ENCODE peak calls at places on chromosomes 5 and 9, in five cellular contexts. Z, Q, T, I and W are unnamed samples. For H3K4me1, the result is how much of the 10 kb centered on the place peaks cover.

GRCh38 chr5:67770431-67771025 is 445.0 kb upstream of the PIK3R1 start:
- DNase-seq in T (peak), I (no peak), Q (peak), Z (no peak), W (no peak)

GRCh38 chr9:16974436-16974835 is 104.0 kb upstream of the BNC2 start:
- DNase-seq in T (no peak), I (no peak), Z (no peak), Q (no peak), W (no peak)

GRCh38 chr5:78597068-78597857 is 51.3 kb downstream of the LHFPL2 start:
- DNase-seq in T (peak), Q (peak), I (no peak), Z (no peak), W (no peak)

GRCh38 chr9:136058152-136058483 is 37.0 kb downstream of the NACC2 start:
- DNase-seq in Z (no peak), T (no peak), I (no peak), Q (no peak), W (no peak)

GRCh38 chr9:72864327-72864726 is 88.5 kb downstream of the ALDH1A1 start:
- DNase-seq in I (no peak), Z (peak), T (no peak), Q (peak), W (no peak)

GRCh38 chr5:131379723-131380122 is 115.9 kb downstream of the CDC42SE2 start:
- DNase-seq in Z (no peak), I (no peak), T (peak), Q (no peak), W (peak)

GRCh38 chr5:131384616-131385214 is 120.9 kb downstream of the CDC42SE2 start:
- DNase-seq in I (no peak), Z (no peak), Q (peak), T (no peak), W (no peak)

GRCh38 chr5:111631328-111631727 is 119.0 kb upstream of the STARD4 start:
- DNase-seq in T (no peak), Z (no peak), Q (no peak), I (no peak), W (no peak)

GRCh38 chr5:142324377-142324870 is 397 bp downstream of the SPRY4 start:
- DNase-seq in I (no peak), Z (no peak), Q (peak), T (no peak), W (no peak)

GRCh38 chr9:108860354-108860753 is 1.7 kb upstream of the ACTL7A start:
- DNase-seq in I (no peak), Q (no peak), Z (no peak), T (peak), W (no peak)

GRCh38 chr9:87662808-87663528 is 63.0 kb upstream of the CTSL start:
- DNase-seq in T (peak), I (peak), Z (peak), Q (peak), W (no peak)

GRCh38 chr5:14397717-14398116 is 183.9 kb upstream of the OTULINL start:
- DNase-seq in T (peak), I (no peak), Q (peak), Z (no peak), W (no peak)

GRCh38 chr5:140821375-140822280 is at the start of gene PCDHA5:
- DNase-seq in Q (peak), I (no peak), T (peak), Z (peak), W (no peak)

GRCh38 chr5:43561346-43561745 is 4.5 kb upstream of the PAIP1 start:
- DNase-seq in Q (peak), T (no peak), I (no peak), Z (no peak), W (no peak)

DNA sequence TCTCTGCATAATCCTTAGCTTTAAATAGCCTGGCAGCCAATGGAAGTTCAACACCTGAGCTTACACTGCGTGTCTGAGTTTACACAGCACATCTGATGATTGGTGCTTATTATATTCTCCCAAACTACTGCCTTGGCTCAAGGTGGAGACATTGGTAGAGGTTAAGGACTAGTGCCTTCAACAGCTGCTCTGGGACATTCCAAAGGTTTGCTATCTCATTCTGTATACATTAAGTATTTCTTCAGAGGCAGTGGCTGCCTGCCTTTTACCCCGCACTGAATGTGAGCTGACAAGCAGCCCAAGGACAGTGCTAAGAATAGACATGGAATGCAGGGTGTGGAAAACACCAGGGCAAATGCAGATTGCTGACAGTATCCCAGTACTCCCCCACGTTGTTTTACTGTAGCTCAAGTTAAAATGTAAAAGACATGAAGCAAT is 1.6 kb downstream of the HSPB3 start:
- DNase-seq in I (no peak), Z (peak), T (peak), Q (peak), W (no peak)
- H3K4me1 ChIP-seq in I (under half), Z (under half), T (half or more), Q (half or more), W (under half)

GRCh38 chr9:36932198-36932597 is 101.9 kb downstream of the PAX5 start:
- DNase-seq in I (no peak), Q (no peak), T (no peak), Z (no peak), W (no peak)
- H3K4me1 ChIP-seq in I (under half), Q (under half), T (under half), Z (under half), W (under half)

GRCh38 chr5:96928931-96929708 is 6.8 kb upstream of the LNPEP start:
- DNase-seq in I (no peak), T (no peak), Z (no peak), Q (no peak), W (no peak)
- H3K4me1 ChIP-seq in I (under half), T (under half), Z (under half), Q (under half), W (under half)

DNA sequence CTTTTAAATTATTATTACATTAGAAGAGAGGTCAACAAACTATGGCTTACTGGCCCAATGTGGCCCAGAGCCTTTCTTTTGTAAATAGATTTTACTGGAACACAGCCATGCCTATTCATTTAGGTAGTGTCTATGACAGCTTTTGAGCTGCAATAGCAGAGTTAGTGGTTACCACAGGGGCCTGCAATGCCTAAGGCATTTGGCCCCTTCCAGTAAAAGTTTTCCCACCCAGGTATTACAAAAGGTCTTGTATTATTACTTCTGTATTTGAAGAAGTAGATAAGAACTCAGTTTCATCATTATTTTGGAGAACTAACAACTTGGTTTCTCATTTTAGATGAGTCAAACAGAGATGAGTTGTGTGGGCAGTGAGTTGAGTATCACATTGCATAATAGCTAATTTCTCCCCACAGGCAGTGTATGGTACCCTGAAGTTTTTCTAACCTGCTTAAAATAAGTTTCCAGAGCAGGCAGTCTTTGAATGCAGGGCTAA is 9.5 kb downstream of the MTRR start:
- DNase-seq in I (no peak), Z (no peak), Q (peak), T (peak), W (no peak)
- H3K4me1 ChIP-seq in I (under half), Z (under half), Q (under half), T (under half), W (under half)